ENCODE peak calls at places on chromosomes 1 and 21, in four cellular contexts. R is H1, W is K562, E is HepG2. D is an unnamed sample.

GRCh38 chr1:51847294-51847920 is 31.1 kb downstream of the NRDC start:
- DNase-seq in E (no peak), W (no peak), R (no peak), D (no peak)

GRCh38 chr1:41876533-41877445 is 41.9 kb downstream of the HIVEP3 start:
- DNase-seq in W (no peak), R (no peak), E (no peak), D (no peak)

GRCh38 chr1:151282883-151283725 is 1.0 kb downstream of the ZNF687 start:
- DNase-seq in E (peak; percentile 31), W (peak; percentile 46), R (peak; percentile 64), D (no peak)

GRCh38 chr1:28199328-28200233 is 23.1 kb upstream of the PTAFR start:
- DNase-seq in E (no peak), W (peak; percentile 10), R (no peak), D (peak; percentile 99)

GRCh38 chr1:99496067-99496466 is 149.8 kb upstream of the PALMD start:
- DNase-seq in E (no peak), R (no peak), W (no peak), D (no peak)

GRCh38 chr1:65177457-65177856 is 29.5 kb downstream of the AK4 start:
- DNase-seq in W (no peak), E (no peak), R (no peak), D (no peak)

GRCh38 chr1:68111804-68112436 is 61.5 kb upstream of the DIRAS3 start:
- DNase-seq in E (no peak), R (peak; percentile 42), W (peak; percentile 42), D (no peak)

GRCh38 chr1:92755541-92756351 is 29.2 kb downstream of the EVI5 start:
- DNase-seq in W (no peak), E (no peak), R (no peak), D (no peak)

GRCh38 chr21:46082638-46083270 is 15.2 kb upstream of the COL6A2 start:
- DNase-seq in E (no peak), R (no peak), W (no peak), D (no peak)

GRCh38 chr1:237411621-237412020 is 369.6 kb downstream of the RYR2 start:
- DNase-seq in E (no peak), W (no peak), R (no peak), D (no peak)

GRCh38 chr1:16266411-16267118 is 29.6 kb upstream of the CPLANE2 start:
- DNase-seq in E (no peak), R (no peak), W (peak; percentile 85), D (no peak)

GRCh38 chr1:76260279-76260678 is 185.7 kb downstream of the ST6GALNAC3 start:
- DNase-seq in W (no peak), R (no peak), E (no peak), D (no peak)

GRCh38 chr21:29208666-29209059 is 78.2 kb downstream of the MAP3K7CL start:
- DNase-seq in E (no peak), R (no peak), W (no peak), D (no peak)

GRCh38 chr1:23544444-23545389 is 13.7 kb upstream of the E2F2 start:
- DNase-seq in W (peak; percentile 80), E (peak; percentile 84), R (peak; percentile 85), D (no peak)

GRCh38 chr1:62198069-62198780 is 3.6 kb downstream of the L1TD1 start:
- DNase-seq in R (no peak), E (no peak), W (no peak), D (no peak)

GRCh38 chr1:244672961-244673695 is 20.2 kb downstream of the DESI2 start:
- DNase-seq in W (no peak), R (no peak), E (no peak), D (no peak)

GRCh38 chr1:30668026-30668425 is 55.4 kb downstream of the MATN1 start:
- DNase-seq in R (no peak), W (no peak), E (no peak), D (no peak)

GRCh38 chr1:147579532-147580199 is 38.4 kb downstream of the BCL9 start:
- DNase-seq in R (no peak), W (no peak), E (peak; percentile 73), D (no peak)

GRCh38 chr21:25658427-25658980 is 19.4 kb downstream of the JAM2 start:
- DNase-seq in E (no peak), W (no peak), R (no peak), D (no peak)

GRCh38 chr21:25953659-25954058 is 216.9 kb downstream of the APP start:
- DNase-seq in W (no peak), R (no peak), E (no peak), D (no peak)

GRCh38 chr1:17123196-17124045 is 4.2 kb upstream of the PADI2 start:
- DNase-seq in R (no peak), W (no peak), E (no peak), D (no peak)

GRCh38 chr1:8170059-8170835 is 144.1 kb upstream of the ERRFI1 start:
- DNase-seq in R (no peak), W (no peak), E (peak; percentile 80), D (no peak)

GRCh38 chr21:39196310-39196709 is 13.1 kb upstream of the PSMG1 start:
- DNase-seq in W (no peak), E (no peak), R (no peak), D (no peak)

GRCh38 chr1:212699839-212700596 is at the start of gene BATF3:
- DNase-seq in R (peak; percentile 55), E (no peak), W (no peak), D (no peak)

GRCh38 chr1:186792870-186793581 is 35.7 kb upstream of the PLA2G4A start:
- DNase-seq in R (no peak), E (no peak), W (no peak), D (no peak)

GRCh38 chr1:30618335-30618747 is 105.0 kb downstream of the MATN1 start:
- DNase-seq in R (no peak), E (no peak), W (no peak), D (no peak)

GRCh38 chr21:14864211-14865021 is 200.4 kb downstream of the NRIP1 start:
- DNase-seq in E (peak; percentile 94), W (peak; percentile 57), R (peak; percentile 81), D (no peak)

GRCh38 chr1:109539676-109540075 is at the start of gene GPR61:
- DNase-seq in W (peak; percentile 5), E (no peak), R (peak; percentile 41), D (no peak)

GRCh38 chr1:33661791-33662190 is 189.3 kb downstream of the ZSCAN20 start:
- DNase-seq in W (no peak), R (no peak), E (no peak), D (no peak)

GRCh38 chr1:183385746-183386145 is 32.4 kb downstream of the NMNAT2 start:
- DNase-seq in R (no peak), W (no peak), E (no peak), D (no peak)

GRCh38 chr1:198007687-198008627 is 90.8 kb downstream of the LHX9 start:
- DNase-seq in E (no peak), R (no peak), W (no peak), D (no peak)

GRCh38 chr1:34037109-34037508 is 127.9 kb downstream of the CSMD2 start:
- DNase-seq in W (no peak), E (no peak), R (peak; percentile 70), D (no peak)

GRCh38 chr1:154745750-154746425 is 124.2 kb downstream of the KCNN3 start:
- DNase-seq in R (no peak), E (no peak), W (no peak), D (no peak)

GRCh38 chr1:188822248-188822647 is 1655.4 kb downstream of the BRINP3 start:
- DNase-seq in W (no peak), R (no peak), E (no peak), D (no peak)

GRCh38 chr1:9882296-9882944 is 27.6 kb downstream of the CTNNBIP1 start:
- DNase-seq in R (no peak), E (no peak), W (no peak), D (no peak)

GRCh38 chr1:41743361-41743760 is 175.4 kb downstream of the HIVEP3 start:
- DNase-seq in R (no peak), W (no peak), E (no peak), D (no peak)

GRCh38 chr1:95113684-95114083 is 3.5 kb upstream of the TLCD4 start:
- DNase-seq in E (no peak), R (no peak), W (peak; percentile 41), D (no peak)

GRCh38 chr1:221711156-221711577 is 30.7 kb downstream of the DUSP10 start:
- DNase-seq in R (no peak), W (no peak), E (no peak), D (no peak)
- TF ChIP-seq CBX5 in R (no peak), W (no peak), E (no peak), D (no peak)

DNA sequence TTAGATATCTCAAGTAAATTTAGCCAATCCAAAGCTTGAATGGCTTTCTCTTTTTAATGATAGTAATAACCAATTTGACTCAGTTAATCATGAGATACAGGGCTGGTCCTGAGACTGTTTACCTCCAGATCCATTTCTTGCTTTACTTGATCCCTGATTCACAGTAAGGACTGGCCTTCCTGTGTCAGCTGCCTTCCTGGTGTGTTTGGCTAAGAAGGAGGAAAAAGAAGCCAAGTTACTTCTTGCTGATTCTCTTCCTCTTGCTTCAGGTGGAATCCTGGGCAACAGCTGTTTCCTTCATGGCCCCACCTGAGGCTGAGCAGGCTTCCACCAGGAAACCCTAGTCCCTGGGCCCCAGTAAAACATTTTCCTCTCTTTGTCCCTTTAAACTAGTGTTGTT is 14.6 kb upstream of the RC3H1 start:
- DNase-seq in E (no peak), R (no peak), W (no peak), D (no peak)
- TF ChIP-seq CBX5 in E (no peak), R (no peak), W (no peak), D (no peak)

GRCh38 chr1:66243548-66244130 is 290.3 kb upstream of the SGIP1 start:
- DNase-seq in W (no peak), E (no peak), R (no peak), D (no peak)
- TF ChIP-seq CBX5 in W (no peak), E (no peak), R (no peak), D (no peak)

GRCh38 chr1:225670806-225671733 is 18.1 kb upstream of the ENAH start:
- DNase-seq in R (no peak), W (no peak), E (peak; percentile 97), D (no peak)
- TF ChIP-seq CBX5 in R (no peak), W (no peak), E (no peak), D (no peak)